ENCODE peak calls at places on chromosomes 11 and 22, in six cellular contexts. O, F, K, H, R and X are unnamed samples.

GRCh38 chr11:110759972-110760381 is 47.7 kb upstream of the ARHGAP20 start:
- DNase-seq in H (no peak), R (no peak), F (no peak), O (no peak), K (peak; percentile 88), X (no peak)

GRCh38 chr11:3841426-3842304 is 906 bp upstream of the RHOG start:
- DNase-seq in H (peak; percentile 87), O (peak; percentile 95), R (peak; percentile 85), K (peak; percentile 91), F (peak; percentile 90), X (peak; percentile 88)

GRCh38 chr11:92540113-92540512 is 315.5 kb downstream of the FAT3 start:
- DNase-seq in H (no peak), F (no peak), O (no peak), K (no peak), R (no peak), X (no peak)

GRCh38 chr11:65593518-65594414 is 1.8 kb downstream of the KCNK7 start:
- DNase-seq in H (no peak), O (peak; percentile 83), R (no peak), F (no peak), K (peak; percentile 44), X (no peak)

GRCh38 chr11:74466916-74467885 is at the start of gene KCNE3:
- DNase-seq in R (no peak), H (peak; percentile 54), K (peak; percentile 70), F (no peak), O (peak; percentile 82), X (peak; percentile 52)

GRCh38 chr22:44500623-44501022 is 2.6 kb upstream of the RTL6 start:
- DNase-seq in K (no peak), H (no peak), R (no peak), O (no peak), F (no peak), X (no peak)

GRCh38 chr11:81092517-81092916 is 1641.1 kb downstream of the FAM181B start:
- DNase-seq in F (no peak), O (no peak), R (no peak), H (no peak), K (no peak), X (no peak)

GRCh38 chr11:28463826-28464225 is 355.6 kb downstream of the METTL15 start:
- DNase-seq in R (no peak), H (no peak), K (no peak), F (no peak), O (no peak), X (no peak)

GRCh38 chr22:42829311-42829710 is 27.8 kb downstream of the ARFGAP3 start:
- DNase-seq in O (no peak), K (no peak), H (no peak), R (no peak), F (no peak), X (no peak)

GRCh38 chr11:41281131-41281742 is 178.2 kb downstream of the LRRC4C start:
- DNase-seq in R (no peak), H (no peak), O (no peak), K (no peak), F (no peak), X (no peak)

GRCh38 chr11:75508051-75508561 is 17.6 kb downstream of the GDPD5 start:
- DNase-seq in K (no peak), H (no peak), F (peak; percentile 13), R (no peak), O (no peak), X (no peak)

GRCh38 chr22:20211997-20212753 is 55.9 kb downstream of the RTN4R start:
- DNase-seq in R (no peak), H (peak; percentile 87), F (no peak), O (peak; percentile 91), K (peak; percentile 52), X (peak; percentile 72)

GRCh38 chr11:29435421-29435820 is 581.4 kb downstream of the KCNA4 start:
- DNase-seq in K (peak; percentile 39), O (no peak), R (no peak), F (no peak), H (no peak), X (no peak)

GRCh38 chr11:65821107-65821506 is 12.7 kb upstream of the SNX32 start:
- DNase-seq in O (no peak), K (no peak), F (no peak), R (no peak), H (no peak), X (no peak)

GRCh38 chr22:40033586-40034380 is 39.0 kb downstream of the FAM83F start:
- DNase-seq in H (no peak), F (no peak), K (no peak), O (peak; percentile 57), R (no peak), X (no peak)

GRCh38 chr11:1044160-1044559 is 7.6 kb upstream of the MUC6 start:
- DNase-seq in O (no peak), R (no peak), H (no peak), F (no peak), K (no peak), X (no peak)

GRCh38 chr11:16195659-16196058 is 160.7 kb downstream of the SOX6 start:
- DNase-seq in F (no peak), O (no peak), R (no peak), K (peak; percentile 20), H (no peak), X (no peak)

GRCh38 chr22:46052801-46053562 is 76.0 kb upstream of the WNT7B start:
- DNase-seq in O (peak; percentile 77), F (no peak), R (no peak), K (peak; percentile 49), H (peak; percentile 58), X (peak; percentile 86)

GRCh38 chr22:31272522-31273446 is 19.5 kb downstream of the PIK3IP1 start:
- DNase-seq in R (no peak), F (no peak), H (no peak), O (peak; percentile 48), K (peak; percentile 75), X (peak; percentile 64)

GRCh38 chr11:11626128-11626527 is 4.3 kb upstream of the GALNT18 start:
- DNase-seq in K (no peak), F (no peak), O (no peak), R (no peak), H (no peak), X (no peak)

GRCh38 chr11:62689421-62690183 is at the start of gene LRRN4CL:
- DNase-seq in K (peak; percentile 89), F (no peak), H (peak; percentile 84), O (peak; percentile 82), R (no peak), X (no peak)

GRCh38 chr11:104327864-104328513 is 164.0 kb upstream of the PDGFD start:
- DNase-seq in K (peak; percentile 17), R (no peak), H (no peak), F (no peak), O (no peak), X (no peak)

GRCh38 chr22:20761536-20761935 is 12.4 kb upstream of the SERPIND1 start:
- DNase-seq in O (no peak), H (no peak), F (no peak), K (no peak), R (no peak), X (no peak)

GRCh38 chr11:108524422-108524821 is 26.2 kb upstream of the POGLUT3 start:
- DNase-seq in R (no peak), F (no peak), O (no peak), K (no peak), H (no peak), X (no peak)

GRCh38 chr11:27357250-27357649 is 5.8 kb downstream of the CCDC34 start:
- DNase-seq in H (no peak), F (no peak), R (no peak), K (no peak), O (no peak), X (peak; percentile 61)

GRCh38 chr11:17540807-17541206 is 3.4 kb downstream of the USH1C start:
- DNase-seq in H (no peak), O (no peak), R (no peak), F (no peak), K (no peak), X (no peak)

GRCh38 chr11:124884869-124885479 is 12.7 kb downstream of the ROBO4 start:
- DNase-seq in F (no peak), K (no peak), O (peak; percentile 65), R (no peak), H (peak; percentile 21), X (no peak)

GRCh38 chr11:124886978-124887666 is 10.5 kb downstream of the ROBO4 start:
- DNase-seq in O (no peak), H (peak; percentile 20), R (no peak), K (no peak), F (no peak), X (no peak)

GRCh38 chr11:124884340-124884739 is 13.3 kb downstream of the ROBO4 start:
- DNase-seq in R (no peak), F (no peak), H (peak; percentile 7), K (no peak), O (no peak), X (no peak)

GRCh38 chr11:124887667-124888013 is 10.0 kb downstream of the ROBO4 start:
- DNase-seq in R (no peak), O (no peak), F (no peak), K (no peak), H (no peak), X (no peak)

DNA sequence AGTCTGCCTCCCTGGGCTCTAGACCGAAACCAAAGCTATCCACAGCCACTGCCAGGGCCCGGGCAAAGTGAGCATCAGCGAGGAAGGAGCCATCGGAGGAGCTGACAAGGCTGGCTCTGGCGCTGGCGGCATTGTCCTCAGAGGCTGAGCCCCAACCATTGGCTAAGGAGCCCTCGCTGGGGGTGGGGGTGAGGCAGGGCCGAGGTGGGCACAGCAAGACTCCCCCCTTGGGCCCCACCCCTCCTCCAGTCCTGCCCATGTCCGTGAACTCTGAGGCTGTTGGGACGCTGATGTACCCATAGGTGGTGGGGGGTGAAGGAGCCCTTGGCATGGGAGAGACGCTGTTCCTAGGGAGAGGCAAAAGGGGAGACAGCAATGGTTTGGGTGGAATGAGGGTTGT is 11.2 kb downstream of the ROBO4 start:
- DNase-seq in R (no peak), H (peak; percentile 18), F (no peak), O (peak; percentile 68), K (no peak), X (no peak)
- H3K27ac ChIP-seq in R (no peak overlapping the region), H (no peak overlapping the region), F (no peak overlapping the region), O (no peak overlapping the region), K (no peak overlapping the region), X (no peak overlapping the region)

GRCh38 chr11:72635931-72636330 is 38.3 kb downstream of the PDE2A start:
- DNase-seq in F (no peak), R (no peak), O (no peak), K (no peak), H (peak; percentile 56), X (no peak)
- H3K27ac ChIP-seq in F (no peak overlapping the region), R (no peak overlapping the region), O (no peak overlapping the region), K (no peak overlapping the region), H (peak overlapping the region; percentile 71), X (no peak overlapping the region)

GRCh38 chr11:71432761-71433647 is 15.2 kb downstream of the DHCR7 start:
- DNase-seq in O (no peak), F (no peak), R (no peak), H (no peak), K (peak; percentile 3), X (no peak)
- H3K27ac ChIP-seq in O (no peak overlapping the region), F (no peak overlapping the region), R (peak overlapping the region; percentile 31), H (peak overlapping the region; percentile 67), K (peak overlapping the region; percentile 3), X (no peak overlapping the region)

DNA sequence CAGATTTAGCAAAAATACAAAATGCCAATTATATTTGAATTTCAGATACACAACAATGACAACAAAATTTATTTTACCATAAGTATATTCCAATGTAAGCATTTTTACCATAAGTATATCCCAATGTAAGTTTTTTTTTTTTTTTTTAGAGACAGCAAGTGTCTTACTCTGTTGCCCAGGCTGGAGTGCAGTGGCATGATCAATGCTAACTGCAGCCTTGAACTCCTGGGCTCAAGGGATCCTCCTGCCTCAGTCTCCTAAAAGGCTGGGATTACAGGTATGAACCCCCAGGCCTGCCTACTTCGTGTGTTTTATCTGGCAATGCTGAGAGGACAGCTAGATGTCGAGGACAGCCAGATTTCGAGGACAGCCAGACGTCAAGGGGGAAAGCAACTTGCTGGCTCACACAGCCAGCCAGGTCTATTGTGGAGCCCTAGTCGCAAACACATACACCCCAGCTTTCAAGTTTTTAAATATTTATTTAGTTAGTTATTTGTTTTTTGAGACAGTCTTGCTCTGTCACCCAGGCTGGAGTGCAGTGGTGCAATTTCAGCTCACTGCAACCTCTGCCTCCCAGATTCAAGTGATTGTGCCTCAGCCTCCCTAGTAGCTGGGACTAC is 1.1 kb upstream of the SERPING1 start:
- DNase-seq in O (no peak), K (no peak), H (no peak), F (no peak), R (no peak), X (no peak)
- H3K27ac ChIP-seq in O (no peak overlapping the region), K (peak overlapping the region; percentile 29), H (no peak overlapping the region), F (no peak overlapping the region), R (peak overlapping the region; percentile 90), X (no peak overlapping the region)